ENCODE peak calls at places on chromosome 21, in six cellular contexts. L is fibroblast of the conjunctiva, F is H7, G is thoracic aorta, N is RCC 7860, C is midbrain. E is an unnamed sample.

GRCh38 chr21:16502273-16502672 is 772.5 kb downstream of the USP25 start:
- DNase-seq in L (no peak), F (no peak), G (no peak), N (no peak), C (no peak), E (no peak)

GRCh38 chr21:41559658-41560599 is 52.0 kb upstream of the TMPRSS2 start:
- DNase-seq in L (no peak), F (no peak), G (no peak), N (peak; percentile 70), C (no peak), E (no peak)

GRCh38 chr21:39913651-39914145 is 46.5 kb downstream of the PCP4 start:
- DNase-seq in L (no peak), F (no peak), G (no peak), N (no peak), C (no peak), E (no peak)

GRCh38 chr21:44529503-44530125 is 10.4 kb downstream of the KRTAP10-1 start:
- DNase-seq in L (no peak), F (no peak), G (no peak), N (no peak), C (no peak), E (no peak)

GRCh38 chr21:33948096-33948950 is 32.7 kb upstream of the ATP5PO start:
- DNase-seq in L (peak; percentile 49), F (peak; percentile 62), G (no peak), N (peak; percentile 61), C (peak; percentile 72), E (peak; percentile 73)

GRCh38 chr21:41458121-41458520 is 32.1 kb downstream of the MX1 start:
- DNase-seq in L (no peak), F (no peak), G (no peak), N (no peak), C (no peak), E (no peak)

GRCh38 chr21:21860888-21861287 is 862.7 kb downstream of the NCAM2 start:
- DNase-seq in L (peak; percentile 8), F (no peak), G (no peak), N (no peak), C (no peak), E (peak; percentile 5)

GRCh38 chr21:34821717-34822116 is 152.9 kb downstream of the CLIC6 start:
- DNase-seq in L (no peak), F (no peak), G (no peak), N (no peak), C (no peak), E (no peak)

GRCh38 chr21:43578677-43579313 is 80.5 kb downstream of the HSF2BP start:
- DNase-seq in L (no peak), F (no peak), G (no peak), N (no peak), C (no peak), E (no peak)

GRCh38 chr21:17295997-17296396 is 216.8 kb upstream of the CXADR start:
- DNase-seq in L (no peak), F (peak; percentile 4), G (no peak), N (no peak), C (no peak), E (no peak)

GRCh38 chr21:42614391-42614790 is 39.0 kb upstream of the PDE9A start:
- DNase-seq in L (no peak), F (no peak), G (no peak), N (no peak), C (no peak), E (no peak)

GRCh38 chr21:17414766-17415165 is 98.1 kb upstream of the CXADR start:
- DNase-seq in L (no peak), F (no peak), G (no peak), N (no peak), C (peak; percentile 40), E (no peak)

GRCh38 chr21:30625449-30625848 is 5.0 kb downstream of the KRTAP20-4 start:
- DNase-seq in L (no peak), F (no peak), G (no peak), N (no peak), C (no peak), E (no peak)

GRCh38 chr21:30408782-30409494 is 13.1 kb downstream of the KRTAP13-1 start:
- DNase-seq in L (peak; percentile 67), F (peak; percentile 61), G (no peak), N (peak; percentile 54), C (no peak), E (peak; percentile 26)

GRCh38 chr21:33708874-33709273 is 66.6 kb downstream of the ITSN1 start:
- DNase-seq in L (no peak), F (no peak), G (no peak), N (no peak), C (no peak), E (no peak)

GRCh38 chr21:24693779-24694178 is 913.5 kb downstream of the MRPL39 start:
- DNase-seq in L (no peak), F (no peak), G (no peak), N (no peak), C (no peak), E (no peak)

GRCh38 chr21:33578959-33579542 is 9.4 kb downstream of the DONSON start:
- DNase-seq in L (no peak), F (no peak), G (no peak), N (peak; percentile 10), C (no peak), E (no peak)

GRCh38 chr21:33587792-33588484 is 546 bp downstream of the DONSON start:
- DNase-seq in L (no peak), F (peak; percentile 75), G (no peak), N (no peak), C (peak; percentile 10), E (peak; percentile 38)

GRCh38 chr21:39441502-39442475 is 3.8 kb downstream of the LCA5L start:
- DNase-seq in L (peak; percentile 51), F (peak; percentile 51), G (no peak), N (peak; percentile 37), C (peak; percentile 19), E (peak; percentile 52)

E was measured in ACHN.